ENCODE peak calls at places on chromosomes 12 and 14, in five cellular contexts. D is CD8-positive, alpha-beta memory T cell; N is OCI-LY7; P is tibial artery; G is bronchial epithelial cell. H is an unnamed sample.

GRCh38 chr12:1591029-1591428 is 3.4 kb downstream of the FBXL14 start:
- DNase-seq in D (peak), G (peak), P (no peak), N (peak), H (no peak)

GRCh38 chr12:20436367-20436766 is 68.0 kb downstream of the PDE3A start:
- DNase-seq in G (no peak), N (no peak), D (no peak), P (no peak), H (no peak)

GRCh38 chr14:24436355-24437019 is 6.1 kb downstream of the SDR39U1 start:
- DNase-seq in P (no peak), N (peak), D (peak), G (peak), H (no peak)

GRCh38 chr14:93683241-93683640 is 105.0 kb downstream of the PRIMA1 start:
- DNase-seq in G (peak), P (no peak), D (no peak), N (peak), H (no peak)

GRCh38 chr14:59772252-59772651 is 98.3 kb downstream of the RTN1 start:
- DNase-seq in D (no peak), N (no peak), G (no peak), P (no peak), H (no peak)

GRCh38 chr12:20451759-20452158 is 83.4 kb downstream of the PDE3A start:
- DNase-seq in P (no peak), G (no peak), N (no peak), D (no peak), H (no peak)

GRCh38 chr14:78835052-78835451 is 664.9 kb downstream of the NRXN3 start:
- DNase-seq in G (no peak), D (no peak), P (no peak), N (no peak), H (no peak)

GRCh38 chr14:37697489-37698121 is 102.2 kb downstream of the TTC6 start:
- DNase-seq in D (no peak), P (no peak), N (no peak), G (peak), H (no peak)

GRCh38 chr12:93740721-93741120 is 63.5 kb downstream of the CRADD start:
- DNase-seq in G (no peak), D (no peak), P (no peak), N (no peak), H (no peak)

GRCh38 chr12:126243814-126244213 is 1178.6 kb downstream of the AACS start:
- DNase-seq in N (no peak), D (no peak), P (no peak), G (no peak), H (no peak)

GRCh38 chr14:41916313-41916712 is 309.6 kb downstream of the LRFN5 start:
- DNase-seq in D (no peak), N (no peak), P (no peak), G (no peak), H (no peak)

GRCh38 chr14:66174453-66174891 is 311.7 kb upstream of the CCDC196 start:
- DNase-seq in D (no peak), N (no peak), P (no peak), G (no peak), H (no peak)

GRCh38 chr12:57229041-57229633 is 374 bp upstream of the SHMT2 start:
- DNase-seq in P (no peak), N (peak), D (no peak), G (no peak), H (no peak)

GRCh38 chr14:37591941-37592287 is 3.1 kb downstream of the FOXA1 start:
- DNase-seq in N (no peak), G (peak), P (no peak), D (no peak), H (no peak)

GRCh38 chr14:37170993-37171392 is 1.4 kb downstream of the SLC25A21 start:
- DNase-seq in P (no peak), N (no peak), D (no peak), G (no peak), H (no peak)

GRCh38 chr14:55891692-55892091 is 226.5 kb upstream of the PELI2 start:
- DNase-seq in N (no peak), D (no peak), P (no peak), G (no peak), H (no peak)

GRCh38 chr14:90624228-90624627 is 192.0 kb downstream of the TTC7B start:
- DNase-seq in G (peak), N (no peak), P (peak), D (no peak), H (peak)

GRCh38 chr12:88868062-88868461 is 287.8 kb upstream of the KITLG start:
- DNase-seq in P (no peak), G (no peak), N (no peak), D (no peak), H (no peak)

GRCh38 chr14:94173885-94174621 is at the start of gene PPP4R4:
- DNase-seq in N (peak), P (peak), G (peak), D (peak), H (peak)

GRCh38 chr12:131223791-131224567 is 270.3 kb downstream of the ADGRD1 start:
- DNase-seq in D (no peak), P (peak), G (no peak), N (peak), H (no peak)

GRCh38 chr12:83042441-83043215 is 355.9 kb downstream of the TMTC2 start:
- DNase-seq in P (no peak), D (no peak), N (no peak), G (no peak), H (no peak)

GRCh38 chr14:56065621-56066295 is 52.5 kb upstream of the PELI2 start:
- DNase-seq in P (no peak), G (peak), D (no peak), N (no peak), H (no peak)

GRCh38 chr12:93022603-93023340 is 93.7 kb upstream of the EEA1 start:
- DNase-seq in P (no peak), D (no peak), G (no peak), N (no peak), H (no peak)

DNA sequence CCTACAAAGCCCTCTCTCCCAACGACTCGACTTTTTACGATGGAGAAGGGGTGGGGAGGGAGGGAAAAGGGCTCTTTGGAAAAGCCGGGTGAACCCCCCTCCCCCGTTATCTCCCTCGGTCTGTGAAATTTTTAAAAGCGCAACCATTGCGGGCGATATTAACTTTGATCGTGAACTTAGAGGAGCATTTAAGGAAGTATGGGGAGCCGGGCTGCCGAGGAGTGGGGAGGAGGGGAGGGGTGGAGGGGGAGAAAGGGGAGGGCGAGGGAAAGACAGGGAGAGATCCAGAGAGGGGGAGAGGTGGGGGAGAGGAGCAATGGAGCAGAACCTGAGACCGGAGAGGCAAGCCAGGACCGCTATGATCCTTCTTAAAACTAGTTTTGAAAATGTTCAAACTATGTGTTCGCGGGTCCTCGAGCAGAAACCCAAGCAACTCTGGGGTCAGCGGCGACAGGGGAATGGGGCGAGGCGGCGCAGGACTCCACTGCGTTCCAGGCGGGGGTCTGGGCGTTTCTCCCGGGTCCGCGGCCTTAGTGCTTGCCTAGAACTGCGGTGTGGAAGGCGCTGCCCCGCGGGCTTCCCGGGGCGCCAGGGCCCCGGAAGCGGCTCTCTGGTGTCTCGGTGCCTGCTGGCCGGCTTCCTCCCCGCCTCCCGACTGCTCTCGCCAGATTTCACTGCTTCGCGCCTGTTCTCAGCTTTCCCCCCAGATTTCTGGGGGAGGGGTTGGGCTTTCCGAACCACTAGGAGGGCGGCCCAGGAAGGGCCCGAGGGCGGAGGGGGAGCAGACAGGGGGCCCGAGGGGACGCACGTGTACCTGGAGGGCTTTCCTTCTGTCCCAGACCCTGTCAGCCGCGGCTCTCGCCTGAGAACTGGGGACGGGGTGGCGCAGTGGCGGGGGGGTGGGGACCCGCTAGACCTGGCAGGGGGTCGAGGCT is at the start of gene HOTAIR:
- DNase-seq in D (no peak), G (no peak), P (peak), N (peak), H (no peak)
- H3K4me3 ChIP-seq in D (no peak), G (no peak), P (peak), N (peak), H (no peak)

GRCh38 chr14:102729268-102729667 is 48.0 kb upstream of the TRAF3 start:
- DNase-seq in P (no peak), G (no peak), D (no peak), N (no peak), H (no peak)

GRCh38 chr14:102729825-102730224 is 47.4 kb upstream of the TRAF3 start:
- DNase-seq in G (no peak), D (no peak), N (no peak), P (no peak), H (no peak)

GRCh38 chr14:102728509-102728908 is 48.7 kb upstream of the TRAF3 start:
- DNase-seq in G (no peak), P (no peak), N (no peak), D (no peak), H (no peak)

GRCh38 chr14:102726191-102726949 is 50.9 kb upstream of the TRAF3 start:
- DNase-seq in P (no peak), N (no peak), G (no peak), D (no peak), H (no peak)

GRCh38 chr14:102727336-102728095 is 49.7 kb upstream of the TRAF3 start:
- DNase-seq in N (no peak), D (no peak), G (no peak), P (no peak), H (no peak)
- H3K4me3 ChIP-seq in N (no peak), D (no peak), G (no peak), P (no peak), H (no peak)

GRCh38 chr14:20631023-20631820 is 10.3 kb downstream of the OR6S1 start:
- DNase-seq in G (peak), D (peak), N (no peak), P (no peak), H (no peak)

GRCh38 chr14:20630340-20631022 is 11.0 kb downstream of the OR6S1 start:
- DNase-seq in N (no peak), G (peak), D (peak), P (no peak), H (no peak)

GRCh38 chr14:20632831-20633771 is 8.4 kb downstream of the OR6S1 start:
- DNase-seq in D (peak), N (no peak), P (no peak), G (peak), H (no peak)

GRCh38 chr14:20632448-20632830 is 9.1 kb downstream of the OR6S1 start:
- DNase-seq in N (no peak), P (no peak), D (no peak), G (no peak), H (no peak)

GRCh38 chr14:20631821-20632389 is 9.6 kb downstream of the OR6S1 start:
- DNase-seq in D (no peak), N (no peak), P (no peak), G (peak), H (peak)
- H3K4me3 ChIP-seq in D (peak), N (no peak), P (peak), G (peak), H (peak)

GRCh38 chr14:74953686-74954085 is 1.7 kb downstream of the PGF start:
- DNase-seq in P (no peak), G (no peak), N (no peak), D (no peak), H (peak)
- H3K4me3 ChIP-seq in P (peak), G (peak), N (no peak), D (no peak), H (no peak)

GRCh38 chr12:46830731-46831334 is 5.0 kb upstream of the SLC38A4 start:
- DNase-seq in D (no peak), G (peak), N (no peak), P (no peak), H (no peak)
- H3K4me3 ChIP-seq in D (no peak), G (peak), N (no peak), P (peak), H (no peak)

GRCh38 chr12:54010053-54010971 is 1.5 kb downstream of the HOXC8 start:
- DNase-seq in G (no peak), D (no peak), P (no peak), N (no peak), H (no peak)
- H3K4me3 ChIP-seq in G (no peak), D (no peak), P (peak), N (no peak), H (no peak)

GRCh38 chr12:108306014-108306501 is 33.1 kb downstream of the CMKLR1 start:
- DNase-seq in D (no peak), P (peak), N (no peak), G (peak), H (no peak)

GRCh38 chr12:108304633-108305032 is 34.5 kb downstream of the CMKLR1 start:
- DNase-seq in G (no peak), D (no peak), P (no peak), N (no peak), H (no peak)

GRCh38 chr12:108307006-108307405 is 32.1 kb downstream of the CMKLR1 start:
- DNase-seq in N (no peak), D (no peak), P (peak), G (no peak), H (no peak)

GRCh38 chr12:108305520-108305919 is 33.6 kb downstream of the CMKLR1 start:
- DNase-seq in D (no peak), N (no peak), G (peak), P (peak), H (peak)

DNA sequence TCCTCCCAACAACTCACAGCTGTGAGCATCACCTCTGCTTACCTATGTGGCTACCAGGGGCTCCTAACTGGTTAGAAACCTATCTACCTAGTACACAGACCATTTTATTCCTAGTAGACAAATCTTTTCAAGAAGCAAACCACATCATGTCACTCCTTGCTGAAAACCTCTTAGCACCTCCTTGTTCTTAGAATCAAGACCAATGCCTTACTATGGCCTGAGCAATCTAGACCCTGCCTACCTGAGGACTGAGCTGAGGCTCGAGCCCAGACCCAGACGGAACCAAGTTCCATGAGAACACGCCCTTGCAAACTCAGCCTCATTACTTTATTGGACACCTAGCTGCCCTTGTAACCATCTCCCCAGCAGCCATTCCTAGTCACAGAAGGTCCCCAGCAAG is 32.6 kb downstream of the CMKLR1 start:
- DNase-seq in P (no peak), N (no peak), G (no peak), D (no peak), H (no peak)
- H3K4me3 ChIP-seq in P (no peak), N (no peak), G (no peak), D (no peak), H (no peak)